ENCODE peak calls at places on chromosome 5, in six cellular contexts. M, H, J, V, Z and U are unnamed samples.

GRCh38 chr5:95331358-95331757 is 46.5 kb upstream of the MCTP1 start:
- DNase-seq in M (no peak), J (no peak), V (no peak), Z (no peak), H (no peak), U (no peak)

GRCh38 chr5:86403190-86403589 is 214.6 kb upstream of the COX7C start:
- DNase-seq in V (no peak), M (no peak), J (no peak), H (no peak), Z (no peak), U (no peak)

GRCh38 chr5:123455095-123455494 is 31.9 kb upstream of the CEP120 start:
- DNase-seq in Z (no peak), M (no peak), V (no peak), H (no peak), J (no peak), U (no peak)

GRCh38 chr5:139636207-139636792 is 11.8 kb upstream of the CXXC5 start:
- DNase-seq in H (no peak), Z (no peak), J (peak), M (no peak), V (no peak), U (no peak)

GRCh38 chr5:109701779-109702178 is 12.1 kb downstream of the MAN2A1 start:
- DNase-seq in Z (no peak), V (no peak), H (no peak), J (no peak), M (no peak), U (peak)

GRCh38 chr5:77921369-77921768 is 145.2 kb upstream of the TBCA start:
- DNase-seq in V (no peak), M (no peak), Z (no peak), J (no peak), H (no peak), U (no peak)

GRCh38 chr5:130643321-130643720 is 521.7 kb downstream of the HINT1 start:
- DNase-seq in Z (no peak), H (no peak), V (no peak), M (no peak), J (no peak), U (no peak)

GRCh38 chr5:83364322-83365299 is 106.9 kb upstream of the VCAN start:
- DNase-seq in H (no peak), V (no peak), Z (no peak), M (no peak), J (no peak), U (peak)

GRCh38 chr5:132266031-132266835 is 8.7 kb downstream of the PDLIM4 start:
- DNase-seq in V (no peak), H (no peak), J (no peak), M (no peak), Z (no peak), U (no peak)

GRCh38 chr5:139137703-139138102 is 60.5 kb downstream of the SIL1 start:
- DNase-seq in M (peak), H (peak), V (no peak), Z (no peak), J (no peak), U (no peak)

GRCh38 chr5:134146651-134147544 is 29.9 kb downstream of the SKP1 start:
- DNase-seq in M (no peak), V (no peak), H (no peak), J (no peak), Z (no peak), U (peak)

GRCh38 chr5:10145922-10146321 is 103.8 kb downstream of the ATPSCKMT start:
- DNase-seq in V (no peak), Z (no peak), H (peak), M (peak), J (no peak), U (peak)

GRCh38 chr5:68429510-68429909 is 214.0 kb downstream of the PIK3R1 start:
- DNase-seq in Z (no peak), J (no peak), V (no peak), H (no peak), M (no peak), U (no peak)

GRCh38 chr5:96595300-96596090 is 66.7 kb upstream of the CAST start:
- DNase-seq in H (peak), V (no peak), Z (no peak), J (no peak), M (no peak), U (peak)
- TF ChIP-seq CTCF in H (no peak), V (no peak), Z (peak), J (peak), M (peak), U (peak)

DNA sequence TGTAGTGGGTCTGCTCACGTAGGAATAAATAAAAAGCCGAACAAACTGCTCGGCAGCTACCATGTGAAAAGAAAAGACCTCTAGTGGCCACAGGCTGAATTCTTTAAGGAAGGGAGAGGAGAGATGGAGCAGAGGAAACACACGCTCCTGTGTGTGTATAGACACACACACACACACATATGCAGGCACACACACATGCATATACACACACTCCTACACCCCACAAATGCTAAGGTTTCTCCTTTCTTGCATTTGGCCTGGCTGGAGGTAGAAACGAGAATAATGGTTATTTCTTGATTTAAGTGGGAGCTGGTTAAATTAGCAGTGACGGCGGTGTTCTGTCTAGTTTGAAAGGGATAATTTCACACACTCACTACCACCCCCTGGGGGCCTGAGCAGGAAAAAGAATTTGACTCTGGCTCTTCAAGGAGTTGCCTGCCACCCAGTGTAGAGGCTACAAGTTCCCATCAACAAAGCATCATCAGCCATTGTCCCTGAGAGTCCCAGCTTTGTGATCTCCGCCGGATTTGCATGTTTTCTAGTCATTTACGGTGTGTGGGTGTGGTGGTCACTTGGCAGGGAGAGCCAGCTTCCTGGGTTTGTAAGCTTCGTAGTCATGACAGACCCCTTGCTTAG is at the start of gene INSYN2B:
- DNase-seq in M (peak), H (peak), Z (no peak), V (no peak), J (no peak), U (peak)
- TF ChIP-seq CTCF in M (peak), H (peak), Z (peak), V (peak), J (no peak), U (peak)

GRCh38 chr5:36414869-36415282 is 113.2 kb upstream of the RANBP3L start:
- DNase-seq in J (no peak), V (no peak), Z (no peak), M (no peak), H (peak), U (peak)
- TF ChIP-seq CTCF in J (no peak), V (peak), Z (peak), M (no peak), H (peak), U (peak)

GRCh38 chr5:146848133-146848532 is 30.4 kb downstream of the PPP2R2B start:
- DNase-seq in M (no peak), Z (no peak), V (no peak), J (no peak), H (no peak), U (no peak)
- TF ChIP-seq CTCF in M (no peak), Z (no peak), V (no peak), J (no peak), H (no peak), U (no peak)

DNA sequence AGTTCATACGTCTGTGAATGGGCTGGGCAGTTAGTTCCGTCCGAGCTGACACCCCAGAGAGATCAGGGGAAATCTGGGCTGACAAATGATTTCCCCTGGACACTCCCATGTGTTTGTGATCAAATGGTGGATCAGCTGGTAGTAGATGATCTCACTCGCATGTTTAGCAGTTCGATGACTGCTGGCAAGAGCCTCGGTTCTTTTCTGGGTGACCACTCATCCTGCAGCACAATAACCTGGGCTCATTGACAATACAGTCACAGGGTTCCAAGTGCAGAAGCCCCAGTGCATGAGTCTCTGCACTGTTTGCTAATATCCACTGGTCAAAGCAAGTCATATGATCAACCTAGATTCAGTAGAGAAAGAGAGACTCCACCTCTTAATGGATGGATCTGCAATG is 155.9 kb downstream of the NR2F1-AS1 start:
- DNase-seq in Z (no peak), H (no peak), M (no peak), J (no peak), V (no peak), U (peak)
- TF ChIP-seq CTCF in Z (no peak), H (no peak), M (no peak), J (no peak), V (no peak), U (no peak)